ENCODE peak calls at places on chromosomes 6 and 20, in four cellular contexts. One of them, this sample, is unnamed.

GRCh38 chr6:146258206-146258605 is 229.3 kb downstream of the GRM1 start:
- DNase-seq in GM12878: no peak
- DNase-seq in HL-60: no peak
- DNase-seq in K562: no peak
- DNase-seq in this sample: no peak

GRCh38 chr6:81876977-81877376 is 124.5 kb upstream of the TENT5A start:
- DNase-seq in K562: no peak
- DNase-seq in HL-60: no peak
- DNase-seq in GM12878: no peak
- DNase-seq in this sample: no peak

GRCh38 chr6:155586036-155586557 is 130.5 kb upstream of the NOX3 start:
- DNase-seq in K562: no peak
- DNase-seq in HL-60: no peak
- DNase-seq in GM12878: no peak
- DNase-seq in this sample: no peak

GRCh38 chr20:63345328-63346100 is 15.6 kb downstream of the CHRNA4 start:
- DNase-seq in HL-60: no peak
- DNase-seq in GM12878: no peak
- DNase-seq in K562: no peak
- DNase-seq in this sample: no peak

GRCh38 chr20:52965819-52966218 is 6.3 kb upstream of the TSHZ2 start:
- DNase-seq in GM12878: no peak
- DNase-seq in K562: no peak
- DNase-seq in HL-60: no peak
- DNase-seq in this sample: no peak

GRCh38 chr6:72182337-72183246 is 296.2 kb downstream of the RIMS1 start:
- DNase-seq in HL-60: peak; percentile 19
- DNase-seq in K562: peak; percentile 2
- DNase-seq in GM12878: no peak
- DNase-seq in this sample: no peak

GRCh38 chr6:108673602-108674001 is 112.9 kb downstream of the FOXO3 start:
- DNase-seq in GM12878: no peak
- DNase-seq in HL-60: no peak
- DNase-seq in K562: no peak
- DNase-seq in this sample: no peak

GRCh38 chr20:50588034-50588736 is 78.0 kb downstream of the PTPN1 start:
- DNase-seq in HL-60: peak; percentile 67
- DNase-seq in K562: peak; percentile 81
- DNase-seq in GM12878: no peak
- DNase-seq in this sample: peak; percentile 76

GRCh38 chr6:170090561-170090960 is 200.3 kb downstream of the DLL1 start:
- DNase-seq in HL-60: no peak
- DNase-seq in K562: no peak
- DNase-seq in GM12878: no peak
- DNase-seq in this sample: no peak

GRCh38 chr20:48348022-48348421 is 479.8 kb downstream of the PREX1 start:
- DNase-seq in GM12878: no peak
- DNase-seq in HL-60: no peak
- DNase-seq in K562: no peak
- DNase-seq in this sample: no peak

GRCh38 chr6:110800181-110800838 is 15.0 kb downstream of the CDK19 start:
- DNase-seq in GM12878: no peak
- DNase-seq in K562: no peak
- DNase-seq in HL-60: no peak
- DNase-seq in this sample: no peak

GRCh38 chr6:98574991-98575390 is 259.4 kb upstream of the POU3F2 start:
- DNase-seq in GM12878: no peak
- DNase-seq in HL-60: no peak
- DNase-seq in K562: peak; percentile 0
- DNase-seq in this sample: no peak

GRCh38 chr6:150118642-150119041 is 24.2 kb upstream of the PPP1R14C start:
- DNase-seq in HL-60: no peak
- DNase-seq in K562: no peak
- DNase-seq in GM12878: no peak
- DNase-seq in this sample: no peak

GRCh38 chr6:108559884-108560462 is 744 bp upstream of the FOXO3 start:
- DNase-seq in K562: peak; percentile 73
- DNase-seq in HL-60: no peak
- DNase-seq in GM12878: no peak
- DNase-seq in this sample: no peak

GRCh38 chr6:73798592-73798991 is 102.6 kb downstream of the CD109 start:
- DNase-seq in K562: no peak
- DNase-seq in GM12878: no peak
- DNase-seq in HL-60: no peak
- DNase-seq in this sample: no peak

GRCh38 chr6:108531332-108531731 is 29.4 kb upstream of the FOXO3 start:
- DNase-seq in GM12878: no peak
- DNase-seq in HL-60: no peak
- DNase-seq in K562: no peak
- DNase-seq in this sample: no peak

GRCh38 chr6:47700051-47700450 is 1.7 kb downstream of the ADGRF4 start:
- DNase-seq in K562: no peak
- DNase-seq in HL-60: no peak
- DNase-seq in GM12878: no peak
- DNase-seq in this sample: no peak

GRCh38 chr6:144285798-144286502 is 815 bp downstream of the UTRN start:
- DNase-seq in HL-60: peak; percentile 53
- DNase-seq in GM12878: no peak
- DNase-seq in K562: peak; percentile 35
- DNase-seq in this sample: peak; percentile 33

GRCh38 chr6:132693478-132693877 is 20.4 kb downstream of the VNN1 start:
- DNase-seq in GM12878: no peak
- DNase-seq in HL-60: no peak
- DNase-seq in K562: no peak
- DNase-seq in this sample: no peak

GRCh38 chr6:97077380-97077779 is 152.9 kb downstream of the KLHL32 start:
- DNase-seq in HL-60: no peak
- DNase-seq in GM12878: no peak
- DNase-seq in K562: no peak
- DNase-seq in this sample: no peak

GRCh38 chr6:30886897-30887255 is 2.6 kb downstream of the DDR1 start:
- DNase-seq in HL-60: no peak
- DNase-seq in K562: no peak
- DNase-seq in GM12878: no peak
- DNase-seq in this sample: no peak

GRCh38 chr6:41284726-41285125 is 1.8 kb downstream of the TREM1 start:
- DNase-seq in K562: no peak
- DNase-seq in HL-60: no peak
- DNase-seq in GM12878: no peak
- DNase-seq in this sample: no peak

GRCh38 chr20:22404609-22405170 is 179.7 kb downstream of the FOXA2 start:
- DNase-seq in HL-60: no peak
- DNase-seq in GM12878: no peak
- DNase-seq in K562: no peak
- DNase-seq in this sample: no peak

GRCh38 chr6:166318649-166319600 is 10.7 kb upstream of the PRR18 start:
- DNase-seq in GM12878: no peak
- DNase-seq in HL-60: no peak
- DNase-seq in K562: peak; percentile 63
- DNase-seq in this sample: no peak
- TF ChIP-seq SPI1 in GM12878: no peak
- TF ChIP-seq SPI1 in HL-60: no peak
- TF ChIP-seq SPI1 in K562: peak; percentile 51
- TF ChIP-seq SPI1 in this sample: no peak

GRCh38 chr20:4455996-4456395 is 265.7 kb upstream of the PRND start:
- DNase-seq in K562: no peak
- DNase-seq in GM12878: no peak
- DNase-seq in HL-60: no peak
- DNase-seq in this sample: no peak

GRCh38 chr20:4459081-4459480 is 262.6 kb upstream of the PRND start:
- DNase-seq in GM12878: no peak
- DNase-seq in HL-60: no peak
- DNase-seq in K562: no peak
- DNase-seq in this sample: no peak

GRCh38 chr20:4455301-4455701 is 266.4 kb upstream of the PRND start:
- DNase-seq in K562: no peak
- DNase-seq in GM12878: no peak
- DNase-seq in HL-60: no peak
- DNase-seq in this sample: no peak

GRCh38 chr20:4453369-4453768 is 268.3 kb upstream of the PRND start:
- DNase-seq in HL-60: no peak
- DNase-seq in GM12878: no peak
- DNase-seq in K562: no peak
- DNase-seq in this sample: no peak

GRCh38 chr20:4457566-4458543 is 263.9 kb upstream of the PRND start:
- DNase-seq in HL-60: no peak
- DNase-seq in GM12878: no peak
- DNase-seq in K562: no peak
- DNase-seq in this sample: no peak
- TF ChIP-seq SPI1 in HL-60: no peak
- TF ChIP-seq SPI1 in GM12878: no peak
- TF ChIP-seq SPI1 in K562: no peak
- TF ChIP-seq SPI1 in this sample: no peak

GRCh38 chr20:16007978-16008377 is 565.3 kb downstream of the KIF16B start:
- DNase-seq in K562: peak; percentile 0
- DNase-seq in GM12878: no peak
- DNase-seq in HL-60: no peak
- DNase-seq in this sample: no peak

GRCh38 chr20:16003310-16003709 is 569.9 kb downstream of the KIF16B start:
- DNase-seq in K562: no peak
- DNase-seq in GM12878: no peak
- DNase-seq in HL-60: no peak
- DNase-seq in this sample: no peak

GRCh38 chr20:16004108-16004854 is 569.0 kb downstream of the KIF16B start:
- DNase-seq in K562: peak; percentile 0
- DNase-seq in HL-60: no peak
- DNase-seq in GM12878: no peak
- DNase-seq in this sample: no peak

GRCh38 chr20:16007164-16007563 is 566.1 kb downstream of the KIF16B start:
- DNase-seq in GM12878: peak; percentile 60
- DNase-seq in HL-60: no peak
- DNase-seq in K562: no peak
- DNase-seq in this sample: no peak

GRCh38 chr20:16005612-16006493 is 567.4 kb downstream of the KIF16B start:
- DNase-seq in K562: no peak
- DNase-seq in GM12878: no peak
- DNase-seq in HL-60: no peak
- DNase-seq in this sample: no peak
- TF ChIP-seq SPI1 in K562: no peak
- TF ChIP-seq SPI1 in GM12878: no peak
- TF ChIP-seq SPI1 in HL-60: no peak
- TF ChIP-seq SPI1 in this sample: no peak

DNA sequence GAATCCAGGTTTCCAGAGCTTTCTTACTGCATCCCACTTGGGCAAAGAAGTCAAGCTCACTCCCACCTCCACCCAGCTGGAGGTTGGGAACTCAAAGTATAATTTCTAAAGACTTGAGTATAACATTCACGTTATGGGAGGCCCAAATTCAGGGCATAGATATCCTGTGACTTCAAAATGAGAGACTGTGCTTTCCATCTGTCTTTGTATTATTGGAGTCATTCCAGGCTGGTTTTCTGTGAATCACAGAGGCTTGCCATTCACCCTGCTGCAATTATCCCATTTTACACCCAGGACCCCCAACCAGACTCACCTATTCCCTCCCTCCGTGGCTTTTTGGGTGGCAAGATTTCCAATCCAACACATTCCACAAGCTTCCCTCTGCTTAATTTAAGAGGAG is 19.3 kb upstream of the SRC start:
- DNase-seq in GM12878: no peak
- DNase-seq in HL-60: no peak
- DNase-seq in K562: no peak
- DNase-seq in this sample: no peak
- TF ChIP-seq SPI1 in GM12878: no peak
- TF ChIP-seq SPI1 in HL-60: no peak
- TF ChIP-seq SPI1 in K562: no peak
- TF ChIP-seq SPI1 in this sample: no peak

DNA sequence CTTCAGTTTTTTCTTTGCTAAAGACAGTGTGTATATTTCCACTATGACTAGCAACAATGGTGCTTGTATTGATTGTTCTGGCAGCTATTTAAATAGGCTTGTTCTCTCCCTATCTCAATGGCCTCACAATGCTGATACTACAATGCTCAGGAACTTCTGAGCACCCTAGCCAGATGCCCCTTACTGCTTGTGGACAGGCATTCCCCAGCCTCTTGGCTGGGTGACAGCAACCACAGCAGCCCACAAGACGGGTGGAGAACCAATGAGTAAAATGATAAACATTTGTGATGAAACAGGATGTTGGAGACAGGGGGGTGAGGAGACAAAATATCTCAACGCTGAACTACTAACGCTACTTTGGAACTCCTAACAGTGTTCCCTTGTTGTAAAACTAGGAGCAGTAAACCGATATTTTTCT is 42.3 kb downstream of the HIVEP2 start:
- DNase-seq in HL-60: peak; percentile 78
- DNase-seq in K562: peak; percentile 40
- DNase-seq in GM12878: peak; percentile 67
- DNase-seq in this sample: no peak
- TF ChIP-seq SPI1 in HL-60: no peak
- TF ChIP-seq SPI1 in K562: no peak
- TF ChIP-seq SPI1 in GM12878: no peak
- TF ChIP-seq SPI1 in this sample: no peak

GRCh38 chr20:24481188-24481587 is 11.8 kb downstream of the SYNDIG1 start:
- DNase-seq in K562: no peak
- DNase-seq in GM12878: no peak
- DNase-seq in HL-60: no peak
- DNase-seq in this sample: no peak

GRCh38 chr20:24485981-24486380 is 16.6 kb downstream of the SYNDIG1 start:
- DNase-seq in K562: no peak
- DNase-seq in HL-60: no peak
- DNase-seq in GM12878: no peak
- DNase-seq in this sample: no peak

GRCh38 chr20:24484081-24484450 is 14.6 kb downstream of the SYNDIG1 start:
- DNase-seq in HL-60: no peak
- DNase-seq in K562: no peak
- DNase-seq in GM12878: no peak
- DNase-seq in this sample: no peak

GRCh38 chr20:24480523-24480922 is 11.1 kb downstream of the SYNDIG1 start:
- DNase-seq in HL-60: no peak
- DNase-seq in K562: no peak
- DNase-seq in GM12878: no peak
- DNase-seq in this sample: no peak

GRCh38 chr20:24483435-24484080 is 14.1 kb downstream of the SYNDIG1 start:
- DNase-seq in HL-60: no peak
- DNase-seq in K562: no peak
- DNase-seq in GM12878: no peak
- DNase-seq in this sample: no peak
- TF ChIP-seq SPI1 in HL-60: no peak
- TF ChIP-seq SPI1 in K562: no peak
- TF ChIP-seq SPI1 in GM12878: no peak
- TF ChIP-seq SPI1 in this sample: no peak

GRCh38 chr20:46406986-46407670 is 713 bp upstream of the ELMO2 start:
- DNase-seq in GM12878: peak; percentile 42
- DNase-seq in HL-60: peak; percentile 75
- DNase-seq in K562: no peak
- DNase-seq in this sample: no peak
- TF ChIP-seq SPI1 in GM12878: no peak
- TF ChIP-seq SPI1 in HL-60: no peak
- TF ChIP-seq SPI1 in K562: no peak
- TF ChIP-seq SPI1 in this sample: peak; percentile 3

GRCh38 chr6:127191716-127192115 is 73.2 kb downstream of the RSPO3 start:
- DNase-seq in HL-60: no peak
- DNase-seq in K562: no peak
- DNase-seq in GM12878: no peak
- DNase-seq in this sample: no peak
- TF ChIP-seq SPI1 in HL-60: no peak
- TF ChIP-seq SPI1 in K562: no peak
- TF ChIP-seq SPI1 in GM12878: no peak
- TF ChIP-seq SPI1 in this sample: no peak

GRCh38 chr6:138109042-138109997 is 2.1 kb upstream of the PERP start:
- DNase-seq in HL-60: peak; percentile 49
- DNase-seq in K562: peak; percentile 78
- DNase-seq in GM12878: peak; percentile 21
- DNase-seq in this sample: no peak
- TF ChIP-seq SPI1 in HL-60: no peak
- TF ChIP-seq SPI1 in K562: no peak
- TF ChIP-seq SPI1 in GM12878: no peak
- TF ChIP-seq SPI1 in this sample: no peak